ENCODE peak calls at places on chromosomes 7 and 10, in ten cellular contexts. P is endothelial cell of umbilical vein, Z is mesendoderm, Y is MM.1S, W is mammary epithelial cell, D is IMR-90, B is endodermal cell, R is fibroblast of lung, Q is neural progenitor cell, J is colonic mucosa. F is an unnamed sample.

GRCh38 chr7:148260605-148261004 is 330.0 kb upstream of the C7orf33 start:
- DNase-seq in P (no peak), Z (no peak), Y (no peak), W (no peak), D (no peak), B (no peak), R (peak), Q (no peak), J (peak), F (no peak)

GRCh38 chr10:971613-972012 is 16.6 kb upstream of the GTPBP4 start:
- DNase-seq in P (no peak), Z (no peak), Y (no peak), W (no peak), D (no peak), B (peak), R (no peak), Q (no peak), J (peak), F (peak)

GRCh38 chr7:125195156-125195555 is 265.5 kb upstream of the POT1 start:
- DNase-seq in P (no peak), Z (no peak), Y (no peak), W (peak), D (no peak), B (no peak), R (no peak), Q (no peak), J (no peak), F (no peak)

GRCh38 chr10:130479146-130479545 is 343.0 kb downstream of the GLRX3 start:
- DNase-seq in P (no peak), Z (no peak), Y (no peak), W (no peak), D (no peak), B (no peak), R (no peak), Q (no peak), J (no peak), F (no peak)

GRCh38 chr10:24469993-24470392 is 253.7 kb downstream of the ARHGAP21 start:
- DNase-seq in P (no peak), Z (no peak), Y (no peak), W (no peak), D (no peak), B (no peak), R (peak), Q (no peak), J (peak), F (no peak)

GRCh38 chr7:23467731-23468720 is 2.3 kb downstream of the IGF2BP3 start:
- DNase-seq in P (peak), Z (peak), Y (peak), W (peak), D (peak), B (peak), R (peak), Q (peak), J (no peak), F (peak)

GRCh38 chr7:5396542-5396941 is 27.1 kb downstream of the TNRC18 start:
- DNase-seq in P (no peak), Z (no peak), Y (peak), W (peak), D (no peak), B (no peak), R (peak), Q (no peak), J (peak), F (peak)

GRCh38 chr10:1403508-1404230 is 333.7 kb downstream of the ADARB2 start:
- DNase-seq in P (no peak), Z (peak), Y (no peak), W (no peak), D (no peak), B (peak), R (no peak), Q (peak), J (no peak), F (no peak)

GRCh38 chr10:121994429-121994881 is 5.5 kb downstream of the TACC2 start:
- DNase-seq in P (no peak), Z (peak), Y (no peak), W (peak), D (no peak), B (peak), R (peak), Q (peak), J (peak), F (peak)

GRCh38 chr10:110209399-110209925 is 2.1 kb downstream of the MXI1 start:
- DNase-seq in P (peak), Z (peak), Y (peak), W (peak), D (peak), B (peak), R (peak), Q (peak), J (no peak), F (peak)

GRCh38 chr7:139650429-139651100 is 127.1 kb downstream of the CLEC2L start:
- DNase-seq in P (no peak), Z (peak), Y (no peak), W (peak), D (no peak), B (no peak), R (no peak), Q (no peak), J (no peak), F (no peak)

GRCh38 chr7:157709531-157710251 is 372.9 kb downstream of the DNAJB6 start:
- DNase-seq in P (no peak), Z (no peak), Y (no peak), W (no peak), D (no peak), B (peak), R (no peak), Q (no peak), J (no peak), F (no peak)

GRCh38 chr10:55550241-55550640 is 749.2 kb upstream of the PCDH15 start:
- DNase-seq in P (no peak), Z (no peak), Y (no peak), W (peak), D (no peak), B (no peak), R (peak), Q (no peak), J (no peak), F (peak)

GRCh38 chr7:114310344-114311118 is 104.1 kb upstream of the FOXP2 start:
- DNase-seq in P (no peak), Z (no peak), Y (peak), W (no peak), D (no peak), B (no peak), R (peak), Q (no peak), J (no peak), F (no peak)

GRCh38 chr10:103125323-103126267 is 67.5 kb downstream of the NT5C2 start:
- DNase-seq in P (peak), Z (peak), Y (no peak), W (no peak), D (peak), B (no peak), R (no peak), Q (no peak), J (no peak), F (no peak)

GRCh38 chr7:131190146-131190545 is 137.5 kb upstream of the MKLN1 start:
- DNase-seq in P (no peak), Z (peak), Y (no peak), W (no peak), D (peak), B (peak), R (no peak), Q (peak), J (no peak), F (peak)

GRCh38 chr10:31836569-31837406 is 91.8 kb downstream of the ARHGAP12 start:
- DNase-seq in P (peak), Z (peak), Y (peak), W (peak), D (peak), B (peak), R (peak), Q (peak), J (no peak), F (peak)

GRCh38 chr7:54342458-54342857 is 199.7 kb upstream of the VSTM2A start:
- DNase-seq in P (no peak), Z (no peak), Y (no peak), W (no peak), D (no peak), B (no peak), R (no peak), Q (no peak), J (no peak), F (no peak)

GRCh38 chr7:141294122-141294829 is 220.4 kb downstream of the TMEM178B start:
- DNase-seq in P (no peak), Z (no peak), Y (peak), W (no peak), D (no peak), B (no peak), R (no peak), Q (peak), J (no peak), F (no peak)

GRCh38 chr7:81710751-81711150 is 59.1 kb downstream of the HGF start:
- DNase-seq in P (no peak), Z (peak), Y (no peak), W (no peak), D (no peak), B (no peak), R (no peak), Q (no peak), J (no peak), F (no peak)

GRCh38 chr7:134891262-134892001 is 94.9 kb upstream of the AGBL3 start:
- DNase-seq in P (no peak), Z (peak), Y (peak), W (peak), D (peak), B (peak), R (peak), Q (peak), J (peak), F (peak)
- H3K9ac ChIP-seq in P (no peak), Z (peak), Y (no peak), W (peak), D (peak), B (peak), R (peak), Q (peak), J (peak), F (peak)

GRCh38 chr10:62084434-62084833 is 182.9 kb downstream of the ARID5B start:
- DNase-seq in P (no peak), Z (no peak), Y (no peak), W (peak), D (no peak), B (no peak), R (peak), Q (no peak), J (no peak), F (peak)
- H3K9ac ChIP-seq in P (peak), Z (no peak), Y (no peak), W (peak), D (peak), B (no peak), R (no peak), Q (no peak), J (no peak), F (peak)

GRCh38 chr10:22340362-22341189 is 4.7 kb upstream of the SPAG6 start:
- DNase-seq in P (peak), Z (peak), Y (peak), W (peak), D (peak), B (peak), R (no peak), Q (peak), J (peak), F (peak)
- H3K9ac ChIP-seq in P (peak), Z (peak), Y (peak), W (peak), D (peak), B (peak), R (peak), Q (no peak), J (peak), F (peak)

DNA sequence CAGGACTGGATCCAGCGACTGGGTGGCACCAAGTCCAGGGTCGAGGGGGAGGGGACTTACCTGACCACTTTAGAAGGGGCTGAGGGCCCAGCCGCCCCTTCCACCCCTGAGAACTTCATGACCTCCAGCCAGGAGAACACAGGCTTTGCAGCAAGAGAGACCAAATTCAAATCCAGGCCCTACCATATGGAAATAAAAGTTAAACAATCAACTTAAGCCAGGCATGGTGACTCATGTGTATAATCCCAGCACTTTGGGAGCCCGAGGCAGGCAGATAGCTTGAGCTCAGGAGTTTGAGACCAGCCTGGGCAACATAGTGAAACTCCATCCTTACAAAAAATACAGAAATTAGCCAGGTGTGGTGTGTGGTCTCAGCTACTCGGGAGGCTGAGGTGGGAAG is 61.9 kb downstream of the COL13A1 start:
- DNase-seq in P (peak), Z (no peak), Y (no peak), W (peak), D (peak), B (no peak), R (peak), Q (no peak), J (no peak), F (peak)
- H3K9ac ChIP-seq in P (no peak), Z (no peak), Y (no peak), W (no peak), D (no peak), B (no peak), R (no peak), Q (no peak), J (no peak), F (no peak)

GRCh38 chr10:28669227-28670173 is 7.8 kb upstream of the BAMBI start:
- DNase-seq in P (no peak), Z (peak), Y (no peak), W (no peak), D (no peak), B (no peak), R (no peak), Q (no peak), J (no peak), F (no peak)
- H3K9ac ChIP-seq in P (no peak), Z (peak), Y (no peak), W (no peak), D (no peak), B (no peak), R (no peak), Q (no peak), J (no peak), F (no peak)

GRCh38 chr7:137969828-137970227 is 32.1 kb downstream of the CREB3L2 start:
- DNase-seq in P (no peak), Z (no peak), Y (no peak), W (no peak), D (no peak), B (no peak), R (no peak), Q (no peak), J (no peak), F (no peak)
- H3K9ac ChIP-seq in P (peak), Z (no peak), Y (no peak), W (peak), D (peak), B (no peak), R (no peak), Q (no peak), J (no peak), F (peak)